ENCODE peak calls at places on chromosomes 5 and 9, in nine cellular contexts. R is AG09309, J is AG04450, T is lung, S is tibial artery, L is mammary epithelial cell, G is choroid plexus epithelial cell, O is brain microvascular endothelial cell, P is GM12864. H is an unnamed sample.

GRCh38 chr9:272251-273213 is 57.9 kb downstream of the DOCK8 start:
- DNase-seq in R (no peak), J (no peak), T (peak), S (no peak), L (no peak), G (no peak), O (no peak), P (peak), H (no peak)

GRCh38 chr9:118129541-118129940 is 425.3 kb downstream of the TLR4 start:
- DNase-seq in R (no peak), J (no peak), T (no peak), S (no peak), L (peak), G (no peak), O (no peak), P (no peak), H (no peak)

GRCh38 chr5:13412040-13412595 is 532.4 kb downstream of the DNAH5 start:
- DNase-seq in R (no peak), J (no peak), T (no peak), S (no peak), L (peak), G (no peak), O (no peak), P (no peak), H (no peak)

GRCh38 chr5:133401731-133402347 is 210.5 kb downstream of the FSTL4 start:
- DNase-seq in R (no peak), J (no peak), T (peak), S (no peak), L (no peak), G (no peak), O (no peak), P (no peak), H (no peak)

GRCh38 chr5:88659529-88660325 is 223.3 kb downstream of the MEF2C start:
- DNase-seq in R (no peak), J (no peak), T (no peak), S (no peak), L (no peak), G (no peak), O (no peak), P (peak), H (peak)

GRCh38 chr9:71162136-71162535 is 40.7 kb upstream of the TRPM3 start:
- DNase-seq in R (no peak), J (no peak), T (no peak), S (no peak), L (no peak), G (no peak), O (no peak), P (no peak), H (no peak)

GRCh38 chr9:2181794-2182193 is 166.6 kb downstream of the SMARCA2 start:
- DNase-seq in R (no peak), J (no peak), T (no peak), S (no peak), L (no peak), G (peak), O (no peak), P (no peak), H (no peak)

GRCh38 chr9:127723450-127723849 is 7.6 kb downstream of the TTC16 start:
- DNase-seq in R (peak), J (peak), T (peak), S (no peak), L (peak), G (peak), O (peak), P (no peak), H (peak)

GRCh38 chr5:56696900-56697299 is 118.4 kb upstream of the MAP3K1 start:
- DNase-seq in R (no peak), J (peak), T (no peak), S (no peak), L (no peak), G (peak), O (no peak), P (no peak), H (no peak)

GRCh38 chr5:129387944-129388343 is 72.2 kb upstream of the ADAMTS19 start:
- DNase-seq in R (no peak), J (no peak), T (no peak), S (no peak), L (no peak), G (no peak), O (no peak), P (no peak), H (no peak)

GRCh38 chr5:106306313-106307028 is 1364.3 kb downstream of the EFNA5 start:
- DNase-seq in R (no peak), J (no peak), T (no peak), S (no peak), L (no peak), G (no peak), O (no peak), P (no peak), H (no peak)

GRCh38 chr5:54612711-54613110 is 95.2 kb downstream of the SNX18 start:
- DNase-seq in R (no peak), J (no peak), T (no peak), S (no peak), L (no peak), G (no peak), O (no peak), P (no peak), H (no peak)

GRCh38 chr9:31347082-31347617 is 1037.3 kb upstream of the ACO1 start:
- DNase-seq in R (no peak), J (no peak), T (no peak), S (no peak), L (peak), G (peak), O (peak), P (peak), H (no peak)

GRCh38 chr9:119533509-119533908 is 164.3 kb upstream of the BRINP1 start:
- DNase-seq in R (no peak), J (no peak), T (no peak), S (no peak), L (no peak), G (no peak), O (no peak), P (no peak), H (no peak)

GRCh38 chr9:85536076-85536475 is 205.7 kb downstream of the AGTPBP1 start:
- DNase-seq in R (peak), J (no peak), T (peak), S (no peak), L (peak), G (peak), O (peak), P (no peak), H (peak)

GRCh38 chr5:142770650-142771609 is 753 bp downstream of the ARHGAP26 start:
- DNase-seq in R (no peak), J (no peak), T (peak), S (no peak), L (peak), G (peak), O (peak), P (no peak), H (no peak)

GRCh38 chr5:94793113-94793815 is 174.8 kb downstream of the SLF1 start:
- DNase-seq in R (peak), J (peak), T (no peak), S (no peak), L (no peak), G (peak), O (peak), P (peak), H (no peak)

GRCh38 chr5:123450641-123451421 is 27.6 kb upstream of the CEP120 start:
- DNase-seq in R (no peak), J (no peak), T (no peak), S (no peak), L (peak), G (peak), O (no peak), P (no peak), H (peak)

GRCh38 chr5:1017056-1017455 is 8.5 kb downstream of the NKD2 start:
- DNase-seq in R (no peak), J (no peak), T (no peak), S (no peak), L (no peak), G (no peak), O (no peak), P (no peak), H (no peak)

GRCh38 chr9:26945591-26945990 is 1.5 kb downstream of the PLAA start:
- DNase-seq in R (no peak), J (no peak), T (no peak), S (no peak), L (no peak), G (no peak), O (no peak), P (no peak), H (no peak)

GRCh38 chr9:93083592-93084470 is 12.2 kb upstream of the CARD19 start:
- DNase-seq in R (no peak), J (no peak), T (no peak), S (peak), L (no peak), G (no peak), O (no peak), P (no peak), H (no peak)

GRCh38 chr5:123538670-123539459 is 26.9 kb downstream of the CSNK1G3 start:
- DNase-seq in R (no peak), J (no peak), T (no peak), S (no peak), L (no peak), G (no peak), O (peak), P (no peak), H (peak)

GRCh38 chr9:95610006-95610785 is 93.4 kb upstream of the PTCH1 start:
- DNase-seq in R (no peak), J (no peak), T (no peak), S (no peak), L (no peak), G (no peak), O (no peak), P (no peak), H (no peak)

GRCh38 chr5:133925269-133925668 is 43.2 kb downstream of the C5orf15 start:
- DNase-seq in R (no peak), J (no peak), T (no peak), S (no peak), L (no peak), G (no peak), O (no peak), P (no peak), H (no peak)

GRCh38 chr5:149228610-149229297 is 42.9 kb upstream of the AFAP1L1 start:
- DNase-seq in R (peak), J (peak), T (peak), S (peak), L (peak), G (peak), O (peak), P (no peak), H (no peak)

GRCh38 chr9:16431666-16432065 is 438.8 kb downstream of the BNC2 start:
- DNase-seq in R (no peak), J (no peak), T (no peak), S (no peak), L (no peak), G (peak), O (no peak), P (no peak), H (no peak)

GRCh38 chr9:91151741-91152095 is 210.0 kb downstream of the AUH start:
- DNase-seq in R (no peak), J (no peak), T (no peak), S (no peak), L (no peak), G (no peak), O (no peak), P (no peak), H (no peak)

GRCh38 chr5:74318985-74319563 is 321.5 kb downstream of the ENC1 start:
- DNase-seq in R (no peak), J (no peak), T (no peak), S (no peak), L (peak), G (no peak), O (no peak), P (no peak), H (no peak)

GRCh38 chr5:62779010-62779422 is 200.4 kb downstream of the LRRC70 start:
- DNase-seq in R (peak), J (peak), T (no peak), S (no peak), L (peak), G (peak), O (peak), P (no peak), H (no peak)

GRCh38 chr5:76030343-76030742 is 52.8 kb upstream of the SV2C start:
- DNase-seq in R (no peak), J (no peak), T (no peak), S (no peak), L (no peak), G (no peak), O (no peak), P (no peak), H (no peak)

GRCh38 chr5:146203872-146204192 is 427 bp downstream of the RBM27 start:
- DNase-seq in R (no peak), J (no peak), T (no peak), S (no peak), L (no peak), G (no peak), O (no peak), P (no peak), H (no peak)

GRCh38 chr5:50658243-50658642 is 8.2 kb upstream of the PARP8 start:
- DNase-seq in R (no peak), J (no peak), T (no peak), S (no peak), L (no peak), G (no peak), O (no peak), P (no peak), H (no peak)

GRCh38 chr9:121609845-121610637 is 41.4 kb upstream of the DAB2IP start:
- DNase-seq in R (no peak), J (peak), T (peak), S (peak), L (peak), G (peak), O (peak), P (no peak), H (peak)

GRCh38 chr9:95733687-95734659 is 141.5 kb upstream of the ERCC6L2 start:
- DNase-seq in R (no peak), J (no peak), T (no peak), S (no peak), L (no peak), G (no peak), O (no peak), P (no peak), H (no peak)

GRCh38 chr9:82021198-82021597 is 32.6 kb downstream of the SPATA31D1 start:
- DNase-seq in R (peak), J (peak), T (no peak), S (peak), L (peak), G (peak), O (peak), P (no peak), H (peak)

GRCh38 chr9:136311433-136312375 is 7.8 kb upstream of the CCDC187 start:
- DNase-seq in R (no peak), J (no peak), T (no peak), S (no peak), L (no peak), G (no peak), O (no peak), P (no peak), H (no peak)

GRCh38 chr9:136847065-136847826 is 2.0 kb upstream of the PHPT1 start:
- DNase-seq in R (no peak), J (no peak), T (peak), S (peak), L (no peak), G (peak), O (peak), P (no peak), H (no peak)

GRCh38 chr5:113040672-113041071 is 64.1 kb downstream of the DCP2 start:
- DNase-seq in R (no peak), J (no peak), T (no peak), S (no peak), L (no peak), G (no peak), O (no peak), P (no peak), H (no peak)

GRCh38 chr5:113047234-113047633 is 70.6 kb downstream of the DCP2 start:
- DNase-seq in R (no peak), J (no peak), T (no peak), S (no peak), L (peak), G (peak), O (no peak), P (no peak), H (peak)

GRCh38 chr5:113044776-113045175 is 68.2 kb downstream of the DCP2 start:
- DNase-seq in R (no peak), J (no peak), T (no peak), S (no peak), L (no peak), G (no peak), O (no peak), P (no peak), H (no peak)

GRCh38 chr5:113042491-113043243 is 66.1 kb downstream of the DCP2 start:
- DNase-seq in R (no peak), J (no peak), T (no peak), S (no peak), L (no peak), G (no peak), O (no peak), P (no peak), H (no peak)

DNA sequence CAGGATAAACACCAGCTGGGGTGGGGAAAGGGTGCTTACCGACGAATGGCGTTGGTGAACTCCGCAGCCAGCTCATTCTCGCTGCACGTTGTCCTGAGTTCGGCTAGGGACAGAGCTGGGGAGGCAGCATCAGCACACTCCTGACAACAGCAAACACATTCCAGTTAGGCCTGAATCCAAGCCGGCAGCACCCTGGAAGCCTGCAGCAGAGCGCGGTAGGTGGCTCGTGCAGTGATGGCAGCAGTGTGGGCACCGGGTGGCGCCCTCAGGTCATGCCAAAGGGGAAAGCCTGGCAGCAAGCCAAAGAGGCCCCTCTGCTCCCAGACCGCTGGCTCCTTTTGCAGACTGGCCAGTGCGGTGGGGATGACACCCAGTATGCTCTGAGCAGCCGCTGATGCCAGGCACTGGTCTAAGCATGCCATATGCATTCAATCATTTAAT is 66.9 kb downstream of the DCP2 start:
- DNase-seq in R (no peak), J (no peak), T (no peak), S (no peak), L (no peak), G (no peak), O (no peak), P (no peak), H (no peak)
- TF ChIP-seq CTCF in R (peak), J (no peak), T (no peak), S (peak), L (no peak), G (no peak), O (no peak), P (no peak), H (peak)

GRCh38 chr9:38047301-38048251 is 21.5 kb downstream of the SHB start:
- DNase-seq in R (peak), J (peak), T (peak), S (no peak), L (peak), G (peak), O (peak), P (no peak), H (peak)
- H3K4me3 ChIP-seq in R (no peak), J (peak), T (no peak), S (peak), L (no peak), G (no peak), O (peak), P (no peak), H (peak)

GRCh38 chr5:32487424-32487823 is 42.9 kb upstream of the ZFR start:
- DNase-seq in R (no peak), J (no peak), T (no peak), S (no peak), L (no peak), G (no peak), O (no peak), P (no peak), H (no peak)

GRCh38 chr5:32494827-32495226 is 50.3 kb upstream of the ZFR start:
- DNase-seq in R (no peak), J (no peak), T (no peak), S (no peak), L (no peak), G (no peak), O (no peak), P (no peak), H (no peak)

GRCh38 chr5:32487008-32487407 is 42.5 kb upstream of the ZFR start:
- DNase-seq in R (no peak), J (no peak), T (no peak), S (no peak), L (no peak), G (no peak), O (no peak), P (no peak), H (no peak)

GRCh38 chr5:32490972-32491557 is 46.5 kb upstream of the ZFR start:
- DNase-seq in R (no peak), J (no peak), T (no peak), S (no peak), L (no peak), G (no peak), O (no peak), P (no peak), H (no peak)

DNA sequence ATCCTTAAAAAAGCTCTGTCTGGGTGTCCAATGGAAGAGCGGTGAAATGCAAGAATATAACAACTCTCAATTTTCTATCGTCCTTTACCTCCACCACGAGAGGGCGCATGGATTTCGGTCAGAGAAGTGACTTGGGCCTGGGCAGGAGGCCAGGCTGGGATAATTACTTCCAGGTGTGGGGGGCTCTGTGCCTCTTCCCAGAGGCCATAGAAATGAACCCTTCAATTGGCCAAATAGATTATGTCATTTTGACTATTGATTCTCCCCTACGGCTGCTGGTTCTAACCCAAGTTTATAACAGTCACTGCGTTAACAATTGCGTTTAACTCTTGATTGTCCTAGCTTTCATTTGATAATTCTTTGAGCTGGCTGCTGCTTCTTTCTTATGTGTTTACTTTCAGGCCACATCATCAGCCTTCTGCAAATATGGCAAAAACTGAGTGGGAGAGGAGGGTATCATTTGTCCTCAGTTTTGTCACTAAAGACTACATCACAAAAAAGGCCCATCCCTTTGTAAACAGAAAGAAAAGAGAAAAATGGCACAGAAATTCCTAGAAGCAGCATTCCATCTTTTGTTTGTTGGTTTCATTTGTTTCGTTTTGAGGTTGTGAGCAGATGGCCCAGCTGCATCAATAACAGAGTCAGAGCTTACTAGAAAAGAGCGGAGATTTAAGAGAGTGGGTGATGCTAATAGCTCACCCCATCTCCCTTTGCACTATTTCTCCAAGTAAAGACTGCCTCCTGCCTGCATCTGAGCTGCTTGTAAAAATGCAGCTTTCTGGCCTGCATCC is 45.4 kb upstream of the ZFR start:
- DNase-seq in R (peak), J (peak), T (peak), S (peak), L (peak), G (peak), O (peak), P (peak), H (no peak)
- TF ChIP-seq CTCF in R (peak), J (peak), T (peak), S (peak), L (peak), G (peak), O (peak), P (peak), H (peak)

GRCh38 chr5:100779669-100780375 is 123.3 kb downstream of the ST8SIA4 start:
- DNase-seq in R (no peak), J (no peak), T (peak), S (peak), L (no peak), G (no peak), O (no peak), P (no peak), H (no peak)
- H3K4me3 ChIP-seq in R (no peak), J (no peak), T (no peak), S (no peak), L (no peak), G (no peak), O (no peak), P (peak), H (no peak)

GRCh38 chr5:95959051-95959963 is 2.3 kb downstream of the ELL2 start:
- DNase-seq in R (no peak), J (no peak), T (no peak), S (no peak), L (peak), G (peak), O (peak), P (no peak), H (no peak)
- TF ChIP-seq CTCF in R (no peak), J (no peak), T (no peak), S (no peak), L (no peak), G (no peak), O (no peak), P (no peak), H (no peak)

GRCh38 chr5:159257007-159257406 is 6.1 kb upstream of the UBLCP1 start:
- DNase-seq in R (no peak), J (no peak), T (no peak), S (no peak), L (no peak), G (no peak), O (no peak), P (no peak), H (no peak)
- H3K4me3 ChIP-seq in R (no peak), J (no peak), T (no peak), S (no peak), L (no peak), G (no peak), O (no peak), P (no peak), H (no peak)

H was measured in retinal pigment epithelial cell.